ENCODE peak calls at places on chromosomes 7 and 10, in six cellular contexts. V is heart right ventricle, Y is IMR-90, E is cardiac muscle cell, G is lower lobe of right lung, B is GM23248. N is an unnamed sample.

GRCh38 chr7:108570146-108570755 is 577 bp downstream of the DNAJB9 start:
- DNase-seq in V (peak; percentile 35), Y (peak; percentile 40), E (peak; percentile 47), G (peak; percentile 70), B (peak; percentile 77), N (no peak)

GRCh38 chr7:121081327-121081936 is 92.9 kb downstream of the CPED1 start:
- DNase-seq in V (no peak), Y (peak; percentile 85), E (peak; percentile 83), G (no peak), B (peak; percentile 83), N (peak; percentile 42)

GRCh38 chr10:94607111-94607510 is 61.5 kb downstream of the HELLS start:
- DNase-seq in V (no peak), Y (no peak), E (no peak), G (no peak), B (no peak), N (no peak)

GRCh38 chr10:88385601-88386203 is 197.4 kb downstream of the RNLS start:
- DNase-seq in V (no peak), Y (no peak), E (no peak), G (peak; percentile 65), B (no peak), N (no peak)

GRCh38 chr10:80471009-80471408 is 16.9 kb downstream of the TSPAN14 start:
- DNase-seq in V (no peak), Y (no peak), E (no peak), G (no peak), B (no peak), N (no peak)

GRCh38 chr7:2510909-2511768 is 8.4 kb upstream of the LFNG start:
- DNase-seq in V (no peak), Y (no peak), E (no peak), G (peak; percentile 76), B (no peak), N (no peak)

GRCh38 chr7:144834516-144835165 is 1.2 kb downstream of the TPK1 start:
- DNase-seq in V (peak; percentile 27), Y (no peak), E (peak; percentile 55), G (no peak), B (peak; percentile 68), N (no peak)

GRCh38 chr7:1534330-1535099 is 4.0 kb downstream of the MAFK start:
- DNase-seq in V (no peak), Y (no peak), E (no peak), G (no peak), B (no peak), N (no peak)

GRCh38 chr7:34823650-34824258 is 165.7 kb downstream of the NPSR1 start:
- DNase-seq in V (peak; percentile 20), Y (peak; percentile 46), E (peak; percentile 64), G (no peak), B (peak; percentile 59), N (peak; percentile 36)

GRCh38 chr10:11913184-11913641 is 90.1 kb downstream of the PROSER2 start:
- DNase-seq in V (no peak), Y (peak; percentile 20), E (peak; percentile 27), G (no peak), B (peak; percentile 9), N (no peak)

GRCh38 chr10:110868981-110869380 is 2.7 kb upstream of the PDCD4 start:
- DNase-seq in V (no peak), Y (no peak), E (no peak), G (no peak), B (no peak), N (no peak)

GRCh38 chr10:8453587-8453986 is 399.1 kb downstream of the GATA3 start:
- DNase-seq in V (peak; percentile 5), Y (no peak), E (peak; percentile 54), G (peak; percentile 55), B (peak; percentile 1), N (no peak)

GRCh38 chr10:88086187-88086954 is 222.9 kb downstream of the PTEN start:
- DNase-seq in V (no peak), Y (no peak), E (peak; percentile 33), G (no peak), B (no peak), N (no peak)

GRCh38 chr10:130127612-130128607 is 8.3 kb upstream of the GLRX3 start:
- DNase-seq in V (peak; percentile 29), Y (peak; percentile 70), E (peak; percentile 72), G (no peak), B (peak; percentile 81), N (peak; percentile 65)

GRCh38 chr10:29828978-29829377 is 194.2 kb upstream of the SVIL start:
- DNase-seq in V (no peak), Y (no peak), E (no peak), G (no peak), B (no peak), N (no peak)

GRCh38 chr10:104123397-104123796 is 1.4 kb downstream of the SFR1 start:
- DNase-seq in V (no peak), Y (peak; percentile 30), E (peak; percentile 34), G (no peak), B (peak; percentile 47), N (no peak)

GRCh38 chr10:31133251-31133627 is 101.6 kb upstream of the ZNF438 start:
- DNase-seq in V (no peak), Y (no peak), E (no peak), G (no peak), B (no peak), N (no peak)

GRCh38 chr7:47128719-47129118 is 453.2 kb downstream of the TNS3 start:
- DNase-seq in V (no peak), Y (no peak), E (no peak), G (no peak), B (peak; percentile 36), N (no peak)

GRCh38 chr7:73918926-73919693 is 58.2 kb downstream of the TMEM270 start:
- DNase-seq in V (no peak), Y (no peak), E (no peak), G (peak; percentile 16), B (no peak), N (no peak)

DNA sequence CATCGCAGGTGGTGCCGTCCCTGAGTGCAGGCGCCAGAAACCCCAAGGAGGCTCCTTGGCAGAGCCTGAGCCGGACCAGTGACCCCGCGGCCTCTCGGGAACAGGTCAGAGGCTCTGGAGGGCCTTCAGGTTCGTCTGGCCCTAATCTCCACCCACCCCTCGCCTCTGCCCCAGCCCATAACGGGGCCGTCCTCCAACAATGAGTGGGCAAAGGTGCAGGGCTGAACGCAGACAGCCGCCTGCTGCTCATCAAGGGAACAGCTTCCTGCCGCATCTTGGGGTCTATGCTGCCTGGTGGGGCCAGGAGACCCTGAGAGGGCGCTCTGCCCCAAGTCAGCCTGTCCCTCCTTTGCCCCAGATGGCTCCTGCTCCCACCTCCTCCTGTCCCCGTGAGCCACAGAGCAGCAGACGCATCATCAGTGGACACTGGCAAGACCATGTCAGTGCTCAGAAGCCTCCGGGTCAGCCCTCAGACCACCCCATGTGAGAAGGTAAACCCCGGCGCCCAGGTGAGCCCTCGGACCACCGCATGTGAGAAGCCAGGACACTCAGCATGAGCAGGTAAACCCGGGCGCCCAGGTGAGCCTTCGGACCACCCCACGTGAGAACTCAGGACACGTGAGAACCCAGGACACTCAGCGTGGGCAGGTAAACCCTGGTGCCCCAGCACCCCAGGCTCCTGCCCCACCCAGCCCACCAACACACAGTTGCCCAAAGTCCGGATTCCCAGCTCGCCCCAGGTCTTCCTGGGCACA is 142.0 kb downstream of the PTPRN2 start:
- DNase-seq in V (no peak), Y (no peak), E (no peak), G (no peak), B (no peak), N (no peak)
- H3K9me3 ChIP-seq in V (no peaks in the 10 kb centered on the region), Y (peaks cover 69% of the 10 kb centered on the region), E (no peaks in the 10 kb centered on the region), G (no peaks in the 10 kb centered on the region), B (no peaks in the 10 kb centered on the region), N (no peaks in the 10 kb centered on the region)

GRCh38 chr10:18159596-18159995 is 19.4 kb downstream of the CACNB2 start:
- DNase-seq in V (no peak), Y (no peak), E (no peak), G (no peak), B (peak; percentile 53), N (no peak)

GRCh38 chr10:18164093-18164492 is 23.9 kb downstream of the CACNB2 start:
- DNase-seq in V (no peak), Y (peak; percentile 91), E (peak; percentile 42), G (no peak), B (peak; percentile 73), N (no peak)

GRCh38 chr10:18164771-18165361 is 24.6 kb downstream of the CACNB2 start:
- DNase-seq in V (no peak), Y (peak; percentile 97), E (peak; percentile 83), G (no peak), B (peak; percentile 91), N (no peak)

GRCh38 chr10:18158698-18159342 is 18.6 kb downstream of the CACNB2 start:
- DNase-seq in V (no peak), Y (peak; percentile 37), E (peak; percentile 52), G (no peak), B (peak; percentile 59), N (no peak)

DNA sequence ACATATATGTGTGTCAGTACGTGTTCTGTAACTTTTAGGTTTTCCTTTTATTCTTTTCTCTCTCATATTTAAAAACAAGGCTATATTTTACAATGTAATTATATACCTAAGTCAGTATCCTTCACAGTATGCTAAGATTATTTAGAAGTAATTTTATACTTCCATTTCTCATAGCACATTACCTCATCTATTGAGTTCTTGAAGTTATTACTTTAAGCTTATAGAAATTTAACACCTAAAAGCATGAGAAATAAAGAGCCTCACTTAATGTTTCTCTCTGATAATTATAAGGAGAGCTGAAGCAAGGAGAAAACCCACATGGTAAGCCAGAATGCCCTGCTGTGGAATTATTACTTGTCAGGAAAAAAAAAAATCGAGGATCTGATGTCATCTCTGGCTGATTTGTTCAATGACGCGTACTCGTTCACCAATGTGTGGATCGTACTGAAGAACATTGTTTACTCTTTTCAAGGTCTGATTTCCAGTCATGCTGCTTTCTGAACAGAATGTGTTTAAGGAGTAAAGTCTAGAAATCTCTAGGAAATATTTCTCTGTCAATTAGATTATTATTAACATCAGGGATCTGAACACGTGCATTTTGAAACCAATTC is 21.9 kb downstream of the CACNB2 start:
- DNase-seq in V (no peak), Y (no peak), E (no peak), G (no peak), B (no peak), N (no peak)
- H3K4me1 ChIP-seq in V (peaks cover 8% of the 10 kb centered on the region), Y (peaks cover 13% of the 10 kb centered on the region), E (peaks cover 9% of the 10 kb centered on the region), G (no peaks in the 10 kb centered on the region), B (peaks cover 55% of the 10 kb centered on the region), N (no peaks in the 10 kb centered on the region)

DNA sequence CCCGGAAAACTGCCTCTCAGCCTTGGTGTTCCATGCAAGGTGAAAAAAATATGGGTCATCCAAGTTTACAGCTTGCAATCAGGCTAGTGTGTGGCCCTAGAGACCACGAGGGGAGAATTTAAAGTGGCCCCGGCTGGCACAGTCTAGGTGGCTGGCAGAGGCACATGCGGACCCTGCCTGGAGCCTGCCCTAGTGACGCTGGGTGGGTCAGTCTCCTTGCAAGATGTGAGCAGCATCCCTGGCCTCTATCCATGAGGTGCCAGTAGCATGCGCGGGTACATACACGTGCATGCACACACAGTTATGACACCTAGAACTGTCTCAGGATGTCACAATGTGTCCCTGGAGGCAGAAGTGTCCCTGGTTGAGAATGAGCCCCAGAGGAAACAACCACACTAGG is 22.4 kb upstream of the ZNF716 start:
- DNase-seq in V (no peak), Y (no peak), E (no peak), G (no peak), B (no peak), N (no peak)
- H3K9me3 ChIP-seq in V (no peaks in the 10 kb centered on the region), Y (peaks cover 24% of the 10 kb centered on the region), E (no peaks in the 10 kb centered on the region), G (no peaks in the 10 kb centered on the region), B (no peaks in the 10 kb centered on the region), N (no peaks in the 10 kb centered on the region)

DNA sequence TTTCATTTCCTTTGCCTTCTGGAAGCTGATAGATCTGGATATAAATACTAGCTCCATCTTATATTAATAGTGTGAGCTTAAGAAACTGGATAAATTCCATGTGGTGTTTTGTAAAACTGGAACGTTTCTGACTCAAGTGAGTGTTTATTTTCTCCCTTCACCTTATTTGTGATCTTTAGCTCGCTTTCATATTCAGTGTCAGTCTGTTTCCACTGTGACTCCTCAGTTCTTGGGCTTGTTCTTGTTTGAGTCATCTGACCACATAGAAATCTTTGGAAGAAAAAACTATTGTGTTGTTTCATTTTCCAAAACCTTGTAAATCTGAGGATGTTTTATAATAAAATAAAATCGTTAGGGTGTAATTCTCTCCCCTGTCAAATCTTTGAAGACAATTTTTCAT is 186.4 kb downstream of the POLR1F start:
- DNase-seq in V (no peak), Y (peak; percentile 68), E (peak; percentile 56), G (no peak), B (peak; percentile 85), N (no peak)
- H3K4me1 ChIP-seq in V (no peaks in the 10 kb centered on the region), Y (no peaks in the 10 kb centered on the region), E (no peaks in the 10 kb centered on the region), G (no peaks in the 10 kb centered on the region), B (peaks cover 24% of the 10 kb centered on the region), N (no peaks in the 10 kb centered on the region)

N was measured in Panc1.